ENCODE peak calls at places on chromosomes 2 and 18, in six cellular contexts. B, G, I, T, R and H are unnamed samples.

GRCh38 chr2:96505231-96505889 is at the start of gene NEURL3:
- DNase-seq in B (no peak), G (no peak), I (no peak), T (no peak), R (no peak), H (peak)

GRCh38 chr2:151238527-151239487 is 22.9 kb downstream of the RBM43 start:
- DNase-seq in B (no peak), G (peak), I (peak), T (no peak), R (peak), H (peak)

GRCh38 chr2:109270758-109271305 is 141.8 kb downstream of the SH3RF3 start:
- DNase-seq in B (no peak), G (no peak), I (no peak), T (no peak), R (no peak), H (no peak)

GRCh38 chr2:55093381-55093780 is 43.1 kb upstream of the RTN4 start:
- DNase-seq in B (no peak), G (no peak), I (no peak), T (no peak), R (no peak), H (peak)

GRCh38 chr2:109062558-109063325 is 66.3 kb upstream of the SH3RF3 start:
- DNase-seq in B (no peak), G (no peak), I (peak), T (no peak), R (no peak), H (no peak)

GRCh38 chr2:172461591-172462392 is 34.4 kb downstream of the ITGA6 start:
- DNase-seq in B (no peak), G (peak), I (peak), T (peak), R (peak), H (peak)

GRCh38 chr18:51890762-51891161 is 449.2 kb upstream of the DCC start:
- DNase-seq in B (no peak), G (peak), I (no peak), T (no peak), R (no peak), H (no peak)

GRCh38 chr18:50637961-50638622 is 78.2 kb downstream of the MAPK4 start:
- DNase-seq in B (no peak), G (no peak), I (no peak), T (no peak), R (no peak), H (no peak)

GRCh38 chr18:9612215-9612830 is 2.0 kb downstream of the PPP4R1 start:
- DNase-seq in B (no peak), G (peak), I (peak), T (no peak), R (no peak), H (peak)

GRCh38 chr18:21393986-21394385 is 152.0 kb downstream of the GREB1L start:
- DNase-seq in B (no peak), G (no peak), I (no peak), T (no peak), R (peak), H (no peak)

GRCh38 chr2:147607379-147607778 is 237.4 kb upstream of the ACVR2A start:
- DNase-seq in B (no peak), G (no peak), I (no peak), T (no peak), R (no peak), H (no peak)

GRCh38 chr2:187497858-187498463 is 49.9 kb upstream of the CALCRL start:
- DNase-seq in B (no peak), G (peak), I (no peak), T (no peak), R (no peak), H (peak)

GRCh38 chr2:33443272-33443829 is 33.1 kb upstream of the RASGRP3 start:
- DNase-seq in B (no peak), G (peak), I (no peak), T (no peak), R (no peak), H (peak)

GRCh38 chr2:236720974-236721600 is 151.5 kb downstream of the ACKR3 start:
- DNase-seq in B (no peak), G (no peak), I (no peak), T (no peak), R (no peak), H (no peak)

GRCh38 chr2:40087434-40087833 is 308.4 kb upstream of the THUMPD2 start:
- DNase-seq in B (no peak), G (peak), I (no peak), T (no peak), R (peak), H (no peak)

GRCh38 chr2:46717733-46718121 is 197.9 kb downstream of the MCFD2 start:
- DNase-seq in B (no peak), G (peak), I (no peak), T (no peak), R (no peak), H (no peak)

GRCh38 chr2:133841905-133842304 is 273.6 kb upstream of the NCKAP5 start:
- DNase-seq in B (no peak), G (peak), I (no peak), T (no peak), R (peak), H (peak)

GRCh38 chr2:71948781-71949536 is 198.7 kb downstream of the CYP26B1 start:
- DNase-seq in B (no peak), G (peak), I (no peak), T (no peak), R (peak), H (peak)

GRCh38 chr2:233817995-233818638 is 36.2 kb downstream of the HJURP start:
- DNase-seq in B (no peak), G (no peak), I (no peak), T (no peak), R (no peak), H (no peak)